ENCODE peak calls at places on chromosomes 3 and 15, in four cellular contexts. Z is A549, B is K562, R is GM12878. F is an unnamed sample.
A peak's percentile ranks its signal among the peaks of the same experiment; 100 is the strongest.

GRCh38 chr15:64209680-64210334 is 47.0 kb upstream of the PPIB start:
- DNase-seq in Z (peak; percentile 33), B (peak; percentile 29), R (peak; percentile 9), F (peak; percentile 55)

GRCh38 chr3:7733933-7734332 is 767.7 kb upstream of the LMCD1 start:
- DNase-seq in Z (no peak), B (no peak), R (no peak), F (no peak)

GRCh38 chr3:25433868-25434267 is 5.8 kb downstream of the RARB start:
- DNase-seq in Z (no peak), B (peak; percentile 14), R (no peak), F (no peak)

GRCh38 chr3:114218006-114218405 is 19.4 kb downstream of the ZNF80 start:
- DNase-seq in Z (no peak), B (no peak), R (no peak), F (no peak)

GRCh38 chr3:13707456-13707855 is 158.5 kb downstream of the FBLN2 start:
- DNase-seq in Z (no peak), B (no peak), R (no peak), F (no peak)

GRCh38 chr3:377158-377561 is 180.6 kb downstream of the CHL1 start:
- DNase-seq in Z (peak; percentile 4), B (no peak), R (no peak), F (peak; percentile 36)

GRCh38 chr3:142896996-142897395 is 8.1 kb upstream of the PCOLCE2 start:
- DNase-seq in Z (no peak), B (no peak), R (no peak), F (no peak)

GRCh38 chr3:195221015-195221853 is 49.7 kb downstream of the XXYLT1 start:
- DNase-seq in Z (no peak), B (no peak), R (no peak), F (peak; percentile 92)

GRCh38 chr3:161423911-161424522 is 52.7 kb upstream of the SPTSSB start:
- DNase-seq in Z (peak; percentile 31), B (peak; percentile 57), R (no peak), F (peak; percentile 43)

GRCh38 chr3:31064021-31064420 is 169.6 kb upstream of the GADL1 start:
- DNase-seq in Z (no peak), B (no peak), R (no peak), F (no peak)

GRCh38 chr3:138441256-138441655 is 6.8 kb downstream of the ESYT3 start:
- DNase-seq in Z (no peak), B (no peak), R (no peak), F (no peak)

GRCh38 chr3:132773071-132773619 is 50.9 kb upstream of the NPHP3 start:
- DNase-seq in Z (no peak), B (no peak), R (no peak), F (no peak)

GRCh38 chr3:119293761-119294401 is at the start of gene ARHGAP31:
- DNase-seq in Z (peak; percentile 49), B (no peak), R (peak; percentile 62), F (peak; percentile 73)

GRCh38 chr15:100703032-100703578 is 100.7 kb downstream of the ASB7 start:
- DNase-seq in Z (no peak), B (peak; percentile 73), R (peak; percentile 84), F (no peak)

GRCh38 chr3:64300790-64301423 is 75.6 kb upstream of the PRICKLE2 start:
- DNase-seq in Z (no peak), B (no peak), R (no peak), F (no peak)

GRCh38 chr15:59917504-59918157 is 86.5 kb upstream of the FOXB1 start:
- DNase-seq in Z (peak; percentile 73), B (peak; percentile 43), R (peak; percentile 8), F (peak; percentile 68)

DNA sequence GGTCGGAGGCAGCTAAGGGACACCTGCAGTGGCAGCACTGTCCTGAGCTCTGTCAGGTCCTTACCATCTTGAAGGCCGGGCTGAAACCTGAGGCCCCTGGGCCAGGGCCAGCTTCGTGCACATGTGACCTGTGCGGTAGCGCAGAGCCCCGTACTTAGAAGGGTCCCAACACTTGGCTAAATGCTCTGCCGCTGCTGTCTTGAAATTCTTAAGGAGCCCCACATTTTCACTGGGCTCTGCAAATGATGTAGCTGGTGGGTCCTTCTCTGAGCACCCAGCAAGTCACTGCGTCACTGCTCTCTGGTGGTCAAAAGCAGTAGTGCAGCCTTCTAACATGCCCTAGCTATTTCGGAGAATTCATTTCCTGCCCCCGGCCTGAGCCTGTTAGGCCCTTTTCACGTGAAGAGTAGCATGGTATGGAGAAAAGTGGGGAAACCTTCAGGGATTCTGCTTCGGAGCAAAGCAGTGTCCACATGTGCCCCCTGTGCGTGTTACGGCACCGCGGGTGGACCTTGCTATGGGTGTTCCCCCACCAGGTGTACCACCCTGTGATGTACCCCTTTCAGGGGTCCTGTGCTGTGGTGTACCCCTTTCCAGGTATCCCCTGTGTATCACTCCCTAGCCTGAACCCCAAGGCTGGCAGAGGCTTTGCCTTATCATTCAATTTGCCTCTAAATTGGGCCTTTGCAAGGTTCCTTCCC is 79.7 kb downstream of the TMEM266 start:
- DNase-seq in Z (peak; percentile 94), B (peak; percentile 82), R (peak; percentile 51), F (peak; percentile 86)
- TF ChIP-seq POLR2A in Z (no peak), B (no peak), R (no peak), F (no peak)

DNA sequence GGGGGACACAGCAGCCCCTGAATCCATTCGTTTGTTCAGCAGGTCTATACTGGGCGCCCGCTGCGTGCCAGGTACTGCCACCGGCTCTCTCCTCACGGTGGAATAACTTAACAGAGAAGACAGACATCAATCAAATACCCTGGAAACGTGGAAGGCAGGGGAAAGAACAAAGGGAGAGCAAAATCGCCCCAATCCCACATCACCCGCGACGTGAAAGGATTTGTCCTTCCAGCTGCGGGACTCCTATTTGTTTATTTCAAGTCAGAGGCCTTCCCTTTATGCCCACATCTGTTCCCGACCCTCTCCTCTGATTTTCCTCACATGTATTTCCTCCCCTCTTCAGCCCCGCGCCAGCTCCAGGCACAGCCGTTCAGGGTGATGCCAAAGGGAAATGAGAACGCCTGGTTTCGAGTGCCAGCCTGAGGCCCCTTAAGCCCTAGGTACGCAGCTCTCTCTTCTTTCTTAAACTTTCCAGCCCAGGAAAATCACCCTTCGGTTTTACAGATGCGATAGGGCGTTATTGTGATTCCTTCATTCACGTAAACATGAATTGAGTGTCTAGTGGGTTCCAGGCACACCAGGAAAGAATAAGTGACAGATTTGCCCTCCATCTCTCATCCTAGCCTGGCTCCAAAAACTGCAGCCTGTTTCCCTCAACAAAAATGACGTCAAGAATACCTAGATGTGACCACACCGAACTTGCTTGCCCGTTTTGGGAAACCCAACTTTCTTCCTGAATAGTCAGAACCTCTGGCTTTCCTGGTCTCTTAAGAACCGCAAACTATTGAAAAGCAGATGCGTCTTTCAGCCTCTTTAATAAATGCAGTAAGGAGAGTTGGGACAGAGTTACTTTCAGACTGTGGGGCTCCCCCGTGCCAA is 885 bp upstream of the PROK2 start:
- DNase-seq in Z (no peak), B (no peak), R (no peak), F (no peak)
- TF ChIP-seq MYC in Z (no peak), B (no peak), R (no peak), F (no peak)

GRCh38 chr15:99452728-99453643 is 112.8 kb upstream of the MEF2A start:
- DNase-seq in Z (no peak), B (no peak), R (peak; percentile 60), F (peak; percentile 38)
- TF ChIP-seq POLR2A in Z (no peak), B (no peak), R (peak; percentile 58), F (no peak)

GRCh38 chr3:42520336-42520735 is 17.9 kb downstream of the VIPR1 start:
- DNase-seq in Z (no peak), B (no peak), R (no peak), F (no peak)

GRCh38 chr3:42517143-42517542 is 14.7 kb downstream of the VIPR1 start:
- DNase-seq in Z (no peak), B (no peak), R (no peak), F (no peak)

GRCh38 chr3:42520906-42521305 is 18.5 kb downstream of the VIPR1 start:
- DNase-seq in Z (no peak), B (no peak), R (no peak), F (no peak)

GRCh38 chr3:42519568-42519962 is 17.1 kb downstream of the VIPR1 start:
- DNase-seq in Z (no peak), B (no peak), R (no peak), F (no peak)

DNA sequence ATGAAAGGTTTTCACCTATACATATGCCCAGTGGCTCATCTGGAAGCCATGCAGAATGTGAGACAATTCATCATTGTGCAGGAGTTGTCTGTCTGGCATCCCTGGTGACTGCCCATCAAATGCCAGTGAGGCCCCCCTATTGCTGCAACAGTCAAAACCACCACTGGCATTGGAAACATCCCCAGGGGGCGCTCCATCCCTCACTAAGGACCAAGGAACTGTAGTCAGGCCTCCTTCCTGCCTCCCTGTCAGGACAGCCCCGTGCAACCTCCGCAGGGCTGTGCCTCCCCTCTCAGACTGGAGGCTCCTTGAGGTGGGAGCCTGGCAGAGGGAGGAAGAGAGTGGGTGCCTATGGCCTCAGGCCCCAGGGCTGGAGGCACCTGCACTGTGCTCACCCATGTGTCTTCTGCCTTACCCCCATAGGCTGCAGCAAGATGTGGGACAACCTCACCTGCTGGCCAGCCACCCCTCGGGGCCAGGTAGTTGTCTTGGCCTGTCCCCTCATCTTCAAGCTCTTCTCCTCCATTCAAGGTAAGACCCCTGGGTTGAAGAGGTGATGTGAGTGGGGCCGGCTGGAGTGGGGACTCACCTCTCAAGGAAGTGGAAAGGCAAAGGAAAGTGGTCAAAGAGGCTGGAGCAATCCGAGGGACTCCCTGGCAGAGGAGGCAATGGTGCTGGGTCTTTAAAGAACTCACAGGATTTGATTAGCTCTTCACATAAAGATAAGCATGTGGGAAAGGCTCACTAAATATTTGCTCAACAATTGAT is 16.5 kb downstream of the VIPR1 start:
- DNase-seq in Z (no peak), B (peak; percentile 50), R (no peak), F (peak; percentile 66)
- TF ChIP-seq MYC in Z (no peak), B (no peak), R (no peak), F (no peak)

DNA sequence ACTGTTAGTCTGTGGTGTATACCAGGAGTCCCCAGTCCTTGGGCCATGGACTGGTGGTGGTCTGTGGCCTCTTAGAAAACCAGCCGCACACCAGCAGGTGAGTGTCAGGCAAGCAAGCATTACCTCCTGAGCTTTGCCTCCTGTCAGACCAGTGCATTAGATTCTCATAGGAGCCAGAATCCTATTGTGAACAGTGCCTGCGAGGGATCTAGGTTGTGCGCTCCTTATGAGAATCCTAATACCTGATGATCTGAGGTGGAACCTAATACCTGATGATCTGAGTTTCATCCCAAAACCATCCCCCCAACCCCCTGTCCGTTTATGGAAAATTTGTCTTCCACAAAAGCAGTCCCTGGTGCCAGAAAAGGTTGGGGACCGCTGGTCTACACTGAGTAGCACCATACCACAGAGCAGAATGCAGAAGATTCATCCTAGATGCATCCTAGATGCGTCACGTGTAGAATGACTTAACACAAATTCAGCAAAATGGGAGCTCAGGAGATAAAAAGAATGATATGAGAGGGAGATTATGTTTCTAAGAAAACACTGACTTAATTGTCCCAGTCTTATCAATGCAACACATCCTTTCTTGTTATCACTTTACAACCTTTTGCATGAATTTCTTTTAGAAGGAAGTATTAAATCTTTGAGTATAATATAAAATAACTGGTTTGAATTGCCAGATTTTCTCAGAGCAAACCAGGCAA is 28.5 kb downstream of the SELENOT start:
- DNase-seq in Z (no peak), B (no peak), R (no peak), F (no peak)
- TF ChIP-seq POLR2A in Z (no peak), B (peak; percentile 24), R (no peak), F (no peak)